ENCODE peak calls at places on chromosomes 6 and 20, in six cellular contexts. R is H1, H is H9, J is IMR-90, P is neuronal stem cell, C is mesenchymal stem cell. M is an unnamed sample.

GRCh38 chr6:147161974-147162495 is 42.2 kb upstream of the STXBP5 start:
- DNase-seq in P (no peak), J (peak; percentile 95), H (no peak), C (peak; percentile 77), R (no peak), M (no peak)

GRCh38 chr6:38517005-38517404 is 122.7 kb downstream of the BTBD9 start:
- DNase-seq in P (no peak), H (no peak), R (no peak), J (peak; percentile 54), C (peak; percentile 22), M (no peak)

GRCh38 chr6:53794073-53794719 is 609 bp upstream of the LRRC1 start:
- DNase-seq in C (peak; percentile 84), P (no peak), J (peak; percentile 87), R (no peak), H (peak; percentile 69), M (peak; percentile 83)

GRCh38 chr6:46509981-46510510 is 18.8 kb upstream of the RCAN2 start:
- DNase-seq in P (no peak), J (no peak), H (no peak), R (no peak), C (no peak), M (no peak)

GRCh38 chr6:125888989-125889656 is 67.4 kb upstream of the HINT3 start:
- DNase-seq in J (peak; percentile 40), R (no peak), H (peak; percentile 51), P (peak; percentile 39), C (peak; percentile 43), M (peak; percentile 78)

GRCh38 chr6:113137411-113137810 is 719.7 kb upstream of the MARCKS start:
- DNase-seq in R (no peak), C (no peak), J (no peak), H (no peak), P (no peak), M (no peak)

GRCh38 chr6:3162565-3163247 is 5.4 kb upstream of the TUBB2A start:
- DNase-seq in J (peak; percentile 71), C (peak; percentile 89), H (peak; percentile 81), R (no peak), P (peak; percentile 77), M (peak; percentile 92)

GRCh38 chr6:158018370-158018771 is 36.7 kb downstream of the SYNJ2 start:
- DNase-seq in C (peak; percentile 43), R (no peak), P (no peak), H (no peak), J (peak; percentile 90), M (no peak)

GRCh38 chr6:18545726-18546125 is 158.6 kb downstream of the RNF144B start:
- DNase-seq in R (no peak), J (no peak), C (no peak), P (no peak), H (no peak), M (no peak)

GRCh38 chr6:166760288-166760687 is 133.2 kb upstream of the RPS6KA2 start:
- DNase-seq in P (no peak), J (no peak), R (no peak), C (no peak), H (no peak), M (peak; percentile 85)

GRCh38 chr6:100877851-100878250 is 3.3 kb downstream of the ASCC3 start:
- DNase-seq in C (no peak), J (no peak), R (no peak), H (no peak), P (no peak), M (peak; percentile 56)

GRCh38 chr20:52974155-52974554 is 2.0 kb downstream of the TSHZ2 start:
- DNase-seq in P (no peak), J (no peak), C (no peak), R (no peak), H (no peak), M (no peak)

GRCh38 chr6:111591370-111591900 is 14.2 kb downstream of the TRAF3IP2 start:
- DNase-seq in R (no peak), H (no peak), C (peak; percentile 99), P (no peak), J (peak; percentile 100), M (no peak)

GRCh38 chr6:16950825-16951495 is 150.9 kb upstream of the STMND1 start:
- DNase-seq in P (no peak), H (no peak), J (no peak), C (no peak), R (no peak), M (no peak)

GRCh38 chr6:116799945-116800344 is 28.9 kb downstream of the GPRC6A start:
- DNase-seq in C (no peak), P (no peak), J (no peak), H (no peak), R (no peak), M (no peak)

GRCh38 chr6:35044771-35045275 is 96.3 kb downstream of the TCP11 start:
- DNase-seq in C (peak; percentile 34), P (no peak), H (no peak), R (no peak), J (no peak), M (no peak)

GRCh38 chr6:35568967-35569606 is 56.4 kb upstream of the TULP1 start:
- DNase-seq in H (peak; percentile 71), C (peak; percentile 23), R (no peak), P (no peak), J (no peak), M (peak; percentile 47)

GRCh38 chr6:168040856-168041496 is 38.0 kb downstream of the FRMD1 start:
- DNase-seq in H (no peak), C (no peak), J (no peak), P (no peak), R (no peak), M (no peak)

GRCh38 chr6:131107166-131107565 is 28.1 kb upstream of the AKAP7 start:
- DNase-seq in C (peak; percentile 63), J (peak; percentile 96), H (no peak), P (no peak), R (no peak), M (no peak)

GRCh38 chr6:131117866-131118265 is 17.4 kb upstream of the AKAP7 start:
- DNase-seq in R (no peak), C (no peak), H (no peak), P (no peak), J (no peak), M (no peak)

GRCh38 chr6:131116321-131116720 is 18.9 kb upstream of the AKAP7 start:
- DNase-seq in J (no peak), C (no peak), P (no peak), H (no peak), R (no peak), M (no peak)

GRCh38 chr6:131116755-131117360 is 18.4 kb upstream of the AKAP7 start:
- DNase-seq in H (no peak), R (no peak), P (no peak), C (peak; percentile 57), J (peak; percentile 64), M (peak; percentile 71)

GRCh38 chr6:131112252-131112651 is 23.0 kb upstream of the AKAP7 start:
- DNase-seq in H (no peak), C (no peak), P (no peak), R (no peak), J (no peak), M (no peak)
- H2BK15ac ChIP-seq in H (no peak overlapping the region), C (no peak overlapping the region), P (no peak overlapping the region), R (no peak overlapping the region), J (no peak overlapping the region), M (no peak overlapping the region)

GRCh38 chr20:59836768-59837167 is 96.7 kb downstream of the SYCP2 start:
- DNase-seq in J (no peak), R (no peak), C (no peak), H (peak; percentile 23), P (no peak), M (no peak)
- H3K23ac ChIP-seq in J (no peak overlapping the region), R (no peak overlapping the region), C (no peak overlapping the region), H (no peak overlapping the region), P (no peak overlapping the region), M (no peak overlapping the region)

DNA sequence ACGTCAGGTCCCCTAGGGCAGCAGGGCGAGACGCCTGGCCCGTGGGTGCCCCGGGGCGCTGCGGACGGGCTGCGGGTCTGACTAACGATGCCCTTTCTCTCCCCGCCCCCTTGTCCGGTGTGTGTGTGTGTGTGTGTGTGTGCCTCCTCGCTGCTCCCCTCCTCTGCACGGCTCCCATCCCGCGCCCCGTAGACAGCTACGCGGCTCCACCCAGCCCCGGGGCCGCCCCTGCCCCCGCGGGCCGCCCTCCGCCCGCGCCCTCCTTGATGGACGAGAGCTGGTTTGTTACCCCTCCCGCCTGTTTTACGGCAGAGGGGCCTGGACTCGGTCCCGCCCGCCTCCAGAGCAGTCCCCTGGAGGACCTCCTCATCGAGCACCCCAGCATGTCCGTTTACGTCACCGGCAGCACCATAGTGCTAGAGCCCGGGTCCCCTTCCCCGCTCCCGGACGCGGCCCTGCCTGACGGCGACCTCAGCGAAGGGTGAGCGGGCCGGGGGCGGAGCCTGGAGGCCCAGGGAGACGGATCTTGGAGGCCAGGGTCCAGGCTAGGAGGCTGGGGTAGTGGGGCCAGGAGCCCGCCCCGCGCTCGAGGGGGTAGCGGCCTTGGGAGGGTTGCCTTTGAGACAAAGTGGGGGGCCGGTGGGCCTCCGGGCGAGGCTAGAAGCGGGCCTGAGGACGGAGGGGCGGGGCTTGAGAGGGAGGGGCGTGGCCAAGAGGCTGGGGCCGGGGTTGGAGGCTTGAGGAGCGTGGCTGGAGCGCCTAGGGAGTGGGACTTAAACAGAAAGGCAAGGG is 5.1 kb downstream of the TP53INP2 start:
- DNase-seq in C (peak; percentile 86), P (peak; percentile 73), H (peak; percentile 85), J (peak; percentile 54), R (no peak), M (peak; percentile 72)
- H2BK15ac ChIP-seq in C (peak overlapping the region; percentile 64), P (peak overlapping the region; percentile 66), H (no peak overlapping the region), J (no peak overlapping the region), R (no peak overlapping the region), M (no peak overlapping the region)

DNA sequence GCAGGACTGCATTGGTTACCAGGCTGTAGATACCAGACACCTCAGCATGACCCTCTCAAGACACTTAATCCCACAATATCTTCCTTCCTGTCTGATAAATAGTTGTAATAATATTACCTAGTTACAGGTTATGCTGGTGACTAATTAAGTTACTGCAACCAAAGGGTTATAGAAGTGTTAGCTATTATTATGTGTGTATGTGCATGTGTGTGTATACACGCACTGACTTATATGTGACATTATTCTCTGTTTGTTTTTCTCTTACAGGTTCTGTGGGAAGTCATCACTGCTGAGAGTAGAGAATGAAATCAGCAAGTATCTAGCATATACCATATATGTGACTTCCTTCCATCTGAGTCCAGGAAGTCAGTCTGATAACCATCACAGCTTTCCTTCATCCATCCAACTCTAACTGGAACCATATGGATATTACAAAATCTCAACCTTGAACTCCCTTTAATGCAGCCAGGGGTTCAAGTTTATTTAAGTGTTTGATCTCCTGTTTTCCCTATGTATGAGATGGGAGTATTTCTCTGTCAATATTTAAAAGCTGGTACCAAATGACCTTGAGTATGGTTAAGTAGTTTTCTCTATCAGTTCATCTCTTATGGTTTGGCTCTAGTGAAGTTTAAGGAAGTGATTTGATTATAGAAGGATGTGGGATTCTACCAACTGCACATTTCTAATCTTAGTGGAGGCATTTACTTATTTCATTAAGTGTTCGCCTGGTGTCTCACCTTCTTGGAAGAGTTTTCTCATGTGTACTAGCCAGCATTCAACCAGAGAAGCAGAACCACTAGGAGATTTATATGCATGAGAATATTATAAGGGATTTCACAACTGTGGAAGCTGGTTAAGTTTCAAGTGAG is 313.2 kb downstream of the HIVEP2 start:
- DNase-seq in J (no peak), R (no peak), H (no peak), C (no peak), P (no peak), M (no peak)
- H3K23ac ChIP-seq in J (no peak overlapping the region), R (no peak overlapping the region), H (no peak overlapping the region), C (no peak overlapping the region), P (no peak overlapping the region), M (no peak overlapping the region)